ENCODE peak calls at places on chromosomes 16 and 17, in five cellular contexts. G is H1, W is K562, D is HCT116, R is HepG2. J is an unnamed sample.

GRCh38 chr16:31467151-31467550 is 4.8 kb upstream of the TGFB1I1 start:
- DNase-seq in D (no peak), R (no peak), G (no peak), W (no peak), J (no peak)

GRCh38 chr17:17044846-17045561 is 2.7 kb downstream of the MPRIP start:
- DNase-seq in D (no peak), G (no peak), R (no peak), W (peak; percentile 31), J (peak; percentile 35)

GRCh38 chr17:4802228-4802627 is at the start of gene C17orf114:
- DNase-seq in R (no peak), W (no peak), D (no peak), G (no peak), J (no peak)

GRCh38 chr17:69223809-69224208 is 4.8 kb downstream of the ABCA10 start:
- DNase-seq in R (peak; percentile 69), D (no peak), G (no peak), W (no peak), J (peak; percentile 33)

GRCh38 chr17:8674344-8675305 is 44.1 kb upstream of the MYH10 start:
- DNase-seq in R (no peak), G (no peak), W (no peak), D (no peak), J (no peak)

GRCh38 chr16:65201446-65202010 is 79.7 kb upstream of the CDH11 start:
- DNase-seq in D (no peak), G (no peak), R (no peak), W (no peak), J (no peak)

GRCh38 chr16:84879569-84880487 is 60.0 kb downstream of the CRISPLD2 start:
- DNase-seq in D (peak; percentile 38), R (no peak), W (peak; percentile 95), G (no peak), J (no peak)

GRCh38 chr17:36937961-36938565 is 788 bp downstream of the LHX1 start:
- DNase-seq in R (no peak), D (no peak), G (peak; percentile 76), W (peak; percentile 45), J (no peak)

GRCh38 chr17:28712037-28712704 is 483 bp upstream of the PROCA1 start:
- DNase-seq in G (peak; percentile 85), D (no peak), W (peak; percentile 90), R (no peak), J (no peak)

GRCh38 chr16:87196229-87196628 is 121.0 kb downstream of the C16orf95 start:
- DNase-seq in W (no peak), G (no peak), D (no peak), R (no peak), J (no peak)

GRCh38 chr16:79261461-79261860 is 339.1 kb downstream of the MAF start:
- DNase-seq in D (no peak), W (peak; percentile 45), G (peak; percentile 71), R (peak; percentile 21), J (no peak)

GRCh38 chr16:19119564-19119963 is 5.8 kb downstream of the ITPRIPL2 start:
- DNase-seq in R (no peak), D (no peak), G (no peak), W (peak; percentile 67), J (no peak)

GRCh38 chr17:7856081-7856791 is 1.1 kb downstream of the NAA38 start:
- DNase-seq in G (peak; percentile 52), R (no peak), D (no peak), W (peak; percentile 34), J (no peak)

GRCh38 chr16:57355898-57356414 is 2.6 kb upstream of the CCL22 start:
- DNase-seq in R (no peak), D (no peak), G (no peak), W (no peak), J (no peak)

GRCh38 chr16:80824623-80825364 is 20.4 kb upstream of the CDYL2 start:
- DNase-seq in D (peak; percentile 64), W (peak; percentile 66), G (no peak), R (peak; percentile 59), J (peak; percentile 7)
- TF ChIP-seq ZNF274 in D (no peak), W (no peak), G (no peak), R (no peak), J (no peak)

GRCh38 chr16:48405907-48406306 is 20.7 kb upstream of the SIAH1 start:
- DNase-seq in W (no peak), D (no peak), G (no peak), R (peak; percentile 62), J (no peak)

GRCh38 chr16:48408688-48409087 is 23.5 kb upstream of the SIAH1 start:
- DNase-seq in R (no peak), W (peak; percentile 33), D (no peak), G (no peak), J (no peak)

GRCh38 chr16:48405153-48405552 is 19.9 kb upstream of the SIAH1 start:
- DNase-seq in R (no peak), D (no peak), W (no peak), G (no peak), J (no peak)

GRCh38 chr16:48413291-48413690 is 28.1 kb upstream of the SIAH1 start:
- DNase-seq in W (no peak), G (no peak), D (no peak), R (no peak), J (no peak)

GRCh38 chr16:48409839-48410610 is 24.8 kb upstream of the SIAH1 start:
- DNase-seq in W (peak; percentile 54), R (peak; percentile 93), D (no peak), G (no peak), J (no peak)
- TF ChIP-seq RAD21 in W (no peak), R (peak; percentile 12), D (no peak), G (no peak), J (no peak)

DNA sequence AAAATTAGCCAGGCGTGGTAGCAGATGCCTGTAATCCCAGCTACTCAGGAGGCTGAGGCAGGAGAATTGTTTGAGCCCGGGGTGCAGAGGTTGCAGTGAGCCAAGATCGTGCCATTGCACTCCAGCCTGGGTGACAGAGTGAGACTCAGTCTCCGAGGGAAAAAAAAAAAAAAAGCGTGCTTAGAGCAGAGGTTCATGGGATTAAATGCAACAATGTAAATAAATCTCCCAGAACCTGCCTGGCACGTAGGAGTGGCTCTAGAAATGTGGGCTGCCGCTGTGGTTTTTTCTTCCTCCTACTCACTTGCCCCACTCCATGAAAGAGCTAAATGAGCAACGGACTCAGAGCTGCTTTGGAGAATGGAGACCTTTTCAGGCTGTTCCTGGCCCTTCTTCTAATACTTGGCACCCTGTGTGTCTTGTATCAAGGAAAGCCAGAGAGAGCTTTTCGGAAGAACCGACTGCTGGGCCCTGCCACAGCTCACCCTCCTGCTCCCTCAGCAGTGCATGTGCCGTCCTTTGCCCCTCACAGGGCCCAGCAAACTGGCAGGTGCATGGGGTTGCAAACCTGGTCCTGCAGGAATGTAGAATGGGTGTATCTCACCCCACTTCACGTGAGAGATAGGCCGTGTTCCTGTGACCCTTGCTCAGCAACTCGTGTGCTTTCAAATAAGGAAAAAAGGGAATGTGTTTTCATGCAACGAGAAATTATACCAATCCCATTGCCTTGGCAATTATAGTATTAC is 52.0 kb downstream of the LDHD start:
- DNase-seq in W (peak; percentile 66), G (no peak), D (no peak), R (peak; percentile 83), J (no peak)
- TF ChIP-seq ZNF274 in W (no peak), G (no peak), D (no peak), R (no peak), J (no peak)

GRCh38 chr17:73069846-73070245 is 22.6 kb downstream of the SLC39A11 start:
- DNase-seq in G (no peak), R (no peak), W (no peak), D (no peak), J (no peak)

GRCh38 chr17:73067075-73067474 is 25.4 kb downstream of the SLC39A11 start:
- DNase-seq in G (no peak), D (no peak), W (no peak), R (no peak), J (no peak)

GRCh38 chr17:73068322-73069153 is 23.9 kb downstream of the SLC39A11 start:
- DNase-seq in W (no peak), R (peak; percentile 99), G (no peak), D (no peak), J (no peak)

GRCh38 chr17:73071387-73071999 is 21.0 kb downstream of the SLC39A11 start:
- DNase-seq in G (no peak), D (no peak), R (peak; percentile 80), W (no peak), J (no peak)

DNA sequence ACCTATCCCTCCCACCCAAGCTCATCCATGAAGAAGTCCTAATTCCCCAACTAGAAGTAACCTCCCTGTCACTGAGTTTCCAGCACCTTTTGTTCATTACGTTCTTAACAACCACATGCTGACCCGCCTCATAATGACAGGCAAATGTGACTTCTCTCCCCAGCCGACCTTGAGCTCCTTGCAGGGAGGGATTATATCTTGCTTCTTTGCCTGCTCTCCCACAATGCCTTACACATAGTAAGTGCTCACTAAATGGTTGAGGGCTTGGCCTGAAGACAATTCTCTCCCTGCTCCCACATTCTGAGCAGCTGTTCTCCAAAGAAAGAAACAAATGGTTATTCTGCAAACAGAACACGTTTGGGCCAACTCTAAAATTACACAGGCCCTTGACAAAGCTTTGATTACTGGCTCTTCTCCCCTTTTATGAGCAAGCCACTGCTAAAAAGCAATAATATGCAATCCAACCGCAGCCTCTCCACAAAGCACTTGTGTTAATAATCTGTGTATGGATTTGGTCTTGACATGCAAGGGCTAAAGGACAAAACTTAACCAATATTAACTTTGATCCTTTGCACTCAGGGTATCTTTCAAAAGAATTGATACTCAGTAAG is 23.2 kb downstream of the SLC39A11 start:
- DNase-seq in W (no peak), R (peak; percentile 49), G (no peak), D (no peak), J (no peak)
- TF ChIP-seq RAD21 in W (no peak), R (no peak), G (no peak), D (no peak), J (no peak)

GRCh38 chr17:66755101-66755943 is 79.6 kb upstream of the CACNG5 start:
- DNase-seq in R (no peak), D (peak; percentile 6), G (no peak), W (no peak), J (no peak)
- TF ChIP-seq ZNF274 in R (no peak), D (no peak), G (no peak), W (no peak), J (no peak)

DNA sequence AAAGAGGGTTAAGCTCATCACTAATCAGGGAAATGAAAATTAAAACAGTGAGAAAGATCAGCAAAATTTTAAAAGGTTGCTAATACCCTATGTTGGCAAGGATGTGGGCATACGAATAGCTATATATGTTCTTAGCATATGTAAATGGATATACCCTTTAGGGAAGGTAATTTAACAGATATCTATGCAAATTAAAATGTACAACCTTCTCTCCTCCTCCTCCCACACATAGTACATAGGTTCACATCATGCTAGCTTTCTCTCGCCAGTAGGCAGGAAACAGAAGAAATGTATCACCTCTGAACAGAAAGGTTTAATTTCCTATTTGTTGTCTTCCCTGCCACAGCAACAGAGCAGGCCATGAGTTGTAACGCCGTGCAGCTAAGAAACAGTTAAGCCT is 103.8 kb downstream of the CDYL2 start:
- DNase-seq in D (no peak), G (no peak), R (no peak), W (no peak), J (no peak)
- TF ChIP-seq RAD21 in D (no peak), G (no peak), R (no peak), W (no peak), J (no peak)

GRCh38 chr16:81652798-81653505 is 126.1 kb upstream of the PLCG2 start:
- DNase-seq in W (no peak), G (no peak), R (no peak), D (no peak), J (no peak)

GRCh38 chr16:81650281-81650680 is 128.8 kb upstream of the PLCG2 start:
- DNase-seq in G (no peak), W (no peak), D (no peak), R (no peak), J (no peak)

GRCh38 chr16:81654346-81654745 is 124.7 kb upstream of the PLCG2 start:
- DNase-seq in R (no peak), D (no peak), G (no peak), W (no peak), J (no peak)

GRCh38 chr16:81650982-81651562 is 128.0 kb upstream of the PLCG2 start:
- DNase-seq in G (peak; percentile 71), R (no peak), W (peak; percentile 71), D (no peak), J (no peak)

GRCh38 chr16:81651758-81652718 is 127.1 kb upstream of the PLCG2 start:
- DNase-seq in W (peak; percentile 86), G (no peak), R (no peak), D (no peak), J (no peak)
- TF ChIP-seq ZNF274 in W (no peak), G (no peak), R (no peak), D (no peak), J (no peak)

J was measured in GM12878.